ENCODE peak calls at places on chromosomes 3 and 15, in five cellular contexts. B is Calu3; S is NCI-H1092; K is stimulated activated CD4-positive, alpha-beta T cell treated with anti-CD3 and anti-CD28 coated beads, Interleukin-2, amount 100 ng/mL, for 48 hours; W is bronchial epithelial cell. T is an unnamed sample.

GRCh38 chr3:191390580-191390979 is 60.3 kb upstream of the UTS2B start:
- DNase-seq in B (no peak), K (no peak), S (no peak), W (no peak), T (no peak)

GRCh38 chr3:117790256-117790987 is 1080.8 kb downstream of the TUSC7 start:
- DNase-seq in B (no peak), W (no peak), K (no peak), S (no peak), T (no peak)

GRCh38 chr15:57041416-57041815 is 123.0 kb downstream of the TCF12 start:
- DNase-seq in B (no peak), S (no peak), K (no peak), W (no peak), T (no peak)

GRCh38 chr3:17945799-17946381 is 203.5 kb upstream of the TBC1D5 start:
- DNase-seq in W (no peak), S (no peak), B (no peak), K (no peak), T (no peak)

GRCh38 chr15:73924258-73924921 is 1.9 kb upstream of the LOXL1 start:
- DNase-seq in W (peak; percentile 75), B (peak; percentile 37), K (peak; percentile 34), S (peak; percentile 13), T (no peak)

GRCh38 chr3:187318819-187319616 is 27.5 kb upstream of the MASP1 start:
- DNase-seq in K (peak; percentile 23), W (peak; percentile 48), B (peak; percentile 60), S (peak; percentile 24), T (peak; percentile 49)

GRCh38 chr3:134369231-134369741 is 5.0 kb downstream of the AMOTL2 start:
- DNase-seq in K (no peak), S (no peak), W (no peak), B (no peak), T (no peak)

GRCh38 chr3:7272203-7272602 is 411.3 kb downstream of the GRM7 start:
- DNase-seq in W (peak; percentile 38), S (no peak), B (no peak), K (no peak), T (no peak)

GRCh38 chr3:116440196-116440595 is 5.1 kb downstream of the LSAMP start:
- DNase-seq in K (no peak), S (no peak), B (no peak), W (peak; percentile 74), T (no peak)

GRCh38 chr15:93955197-93955596 is 276.2 kb upstream of the MCTP2 start:
- DNase-seq in W (peak; percentile 27), B (no peak), K (no peak), S (no peak), T (no peak)

GRCh38 chr15:38768970-38769369 is 204.4 kb upstream of the RASGRP1 start:
- DNase-seq in W (peak; percentile 12), K (no peak), B (no peak), S (no peak), T (peak; percentile 2)

GRCh38 chr15:41281236-41281635 is 50.2 kb downstream of the CHP1 start:
- DNase-seq in S (no peak), K (no peak), B (no peak), W (peak; percentile 86), T (peak; percentile 11)

GRCh38 chr3:70040386-70040785 is 40.9 kb downstream of the SAMMSON start:
- DNase-seq in K (no peak), S (no peak), B (no peak), W (no peak), T (no peak)

GRCh38 chr15:53197426-53197839 is 407.3 kb upstream of the ONECUT1 start:
- DNase-seq in K (peak; percentile 43), S (peak; percentile 67), W (peak; percentile 35), B (peak; percentile 78), T (peak; percentile 29)

GRCh38 chr3:125478321-125478720 is 41.7 kb downstream of the SNX4 start:
- DNase-seq in W (no peak), B (no peak), S (no peak), K (no peak), T (no peak)

GRCh38 chr3:153927107-153927506 is 194.1 kb upstream of the ARHGEF26 start:
- DNase-seq in W (peak; percentile 69), B (no peak), K (no peak), S (no peak), T (peak; percentile 21)

GRCh38 chr3:32571192-32571485 is 481 bp upstream of the DYNC1LI1 start:
- DNase-seq in K (no peak), B (no peak), S (no peak), W (no peak), T (no peak)

GRCh38 chr3:152210697-152211096 is 58.0 kb upstream of the MBNL1 start:
- DNase-seq in W (no peak), S (no peak), B (no peak), K (no peak), T (no peak)

GRCh38 chr3:105923151-105923550 is 54.3 kb upstream of the CBLB start:
- DNase-seq in S (no peak), B (no peak), W (no peak), K (no peak), T (no peak)

GRCh38 chr15:41495736-41496599 is 2.3 kb downstream of the ITPKA start:
- DNase-seq in B (no peak), K (no peak), S (no peak), W (no peak), T (no peak)

GRCh38 chr3:143963946-143964345 is 7.7 kb upstream of the DIPK2A start:
- DNase-seq in K (no peak), B (no peak), W (peak; percentile 42), S (no peak), T (no peak)

GRCh38 chr3:24351779-24352469 is 142.7 kb downstream of the THRB start:
- DNase-seq in S (no peak), B (no peak), W (peak; percentile 27), K (no peak), T (no peak)

GRCh38 chr3:163490119-163490518 is 1588.2 kb downstream of the SI start:
- DNase-seq in W (peak; percentile 25), B (peak; percentile 87), S (no peak), K (peak; percentile 12), T (peak; percentile 31)

GRCh38 chr3:88113311-88114162 is 36.2 kb upstream of the C3orf38 start:
- DNase-seq in K (peak; percentile 37), B (peak; percentile 69), S (peak; percentile 41), W (peak; percentile 71), T (peak; percentile 55)

GRCh38 chr15:45198337-45199135 is 10.8 kb upstream of the SHF start:
- DNase-seq in W (peak; percentile 90), S (peak; percentile 85), K (peak; percentile 94), B (peak; percentile 93), T (peak; percentile 95)

GRCh38 chr15:84658080-84658787 is at the start of gene NMB:
- DNase-seq in B (peak; percentile 95), W (peak; percentile 49), S (peak; percentile 71), K (peak; percentile 66), T (peak; percentile 88)

GRCh38 chr3:32383136-32383711 is 8.4 kb upstream of the CMTM7 start:
- DNase-seq in S (no peak), W (no peak), B (no peak), K (no peak), T (no peak)

GRCh38 chr3:192747746-192748145 is 20.4 kb upstream of the FGF12 start:
- DNase-seq in B (no peak), S (no peak), W (no peak), K (no peak), T (no peak)

GRCh38 chr3:122415104-122415744 is 638 bp downstream of the WDR5B start:
- DNase-seq in B (peak; percentile 44), K (peak; percentile 30), S (no peak), W (peak; percentile 62), T (peak; percentile 48)

GRCh38 chr3:30266536-30266935 is 339.9 kb upstream of the TGFBR2 start:
- DNase-seq in B (no peak), W (no peak), S (no peak), K (no peak), T (no peak)